ENCODE peak calls at places on chromosomes 7 and 10, in five cellular contexts. One of them, this sample, is unnamed.

GRCh38 chr7:129122751-129123516 is 21.6 kb upstream of the TSPAN33 start:
- DNase-seq in BJ: no peak
- DNase-seq in ascending aorta: no peak
- DNase-seq in PC-3: no peak
- DNase-seq in fibroblast of the aortic adventitia: no peak
- DNase-seq in this sample: no peak

GRCh38 chr7:55065079-55065478 is 46.3 kb downstream of the EGFR start:
- DNase-seq in BJ: peak
- DNase-seq in PC-3: peak
- DNase-seq in ascending aorta: no peak
- DNase-seq in fibroblast of the aortic adventitia: peak
- DNase-seq in this sample: no peak

GRCh38 chr7:148735967-148736366 is 37.3 kb downstream of the CUL1 start:
- DNase-seq in BJ: no peak
- DNase-seq in PC-3: no peak
- DNase-seq in ascending aorta: no peak
- DNase-seq in fibroblast of the aortic adventitia: no peak
- DNase-seq in this sample: no peak

GRCh38 chr10:52437205-52437646 is 123.1 kb downstream of the DKK1 start:
- DNase-seq in BJ: no peak
- DNase-seq in PC-3: no peak
- DNase-seq in ascending aorta: no peak
- DNase-seq in fibroblast of the aortic adventitia: no peak
- DNase-seq in this sample: no peak

GRCh38 chr7:114243019-114243507 is 171.6 kb upstream of the FOXP2 start:
- DNase-seq in fibroblast of the aortic adventitia: peak
- DNase-seq in BJ: no peak
- DNase-seq in PC-3: no peak
- DNase-seq in ascending aorta: no peak
- DNase-seq in this sample: no peak

GRCh38 chr10:103491729-103492364 is 1.7 kb upstream of the NEURL1 start:
- DNase-seq in PC-3: peak
- DNase-seq in fibroblast of the aortic adventitia: peak
- DNase-seq in ascending aorta: no peak
- DNase-seq in BJ: peak
- DNase-seq in this sample: peak

GRCh38 chr7:24967696-24968095 is 12.3 kb downstream of the OSBPL3 start:
- DNase-seq in PC-3: no peak
- DNase-seq in fibroblast of the aortic adventitia: no peak
- DNase-seq in ascending aorta: no peak
- DNase-seq in BJ: no peak
- DNase-seq in this sample: no peak

GRCh38 chr10:3136336-3136735 is 36.2 kb downstream of the PITRM1 start:
- DNase-seq in ascending aorta: no peak
- DNase-seq in BJ: no peak
- DNase-seq in fibroblast of the aortic adventitia: peak
- DNase-seq in PC-3: no peak
- DNase-seq in this sample: no peak

GRCh38 chr10:88318803-88319202 is 264.3 kb downstream of the RNLS start:
- DNase-seq in PC-3: no peak
- DNase-seq in ascending aorta: no peak
- DNase-seq in BJ: no peak
- DNase-seq in fibroblast of the aortic adventitia: no peak
- DNase-seq in this sample: no peak

GRCh38 chr10:61970182-61971015 is 68.9 kb downstream of the ARID5B start:
- DNase-seq in PC-3: no peak
- DNase-seq in fibroblast of the aortic adventitia: peak
- DNase-seq in BJ: no peak
- DNase-seq in ascending aorta: no peak
- DNase-seq in this sample: no peak

GRCh38 chr10:125227546-125227945 is 67.2 kb upstream of the CTBP2 start:
- DNase-seq in ascending aorta: no peak
- DNase-seq in fibroblast of the aortic adventitia: no peak
- DNase-seq in BJ: no peak
- DNase-seq in PC-3: no peak
- DNase-seq in this sample: no peak

GRCh38 chr10:113000454-113000853 is 50.4 kb downstream of the TCF7L2 start:
- DNase-seq in ascending aorta: no peak
- DNase-seq in BJ: no peak
- DNase-seq in PC-3: no peak
- DNase-seq in fibroblast of the aortic adventitia: no peak
- DNase-seq in this sample: peak

GRCh38 chr7:66503036-66503370 is 125.7 kb upstream of the KCTD7 start:
- DNase-seq in fibroblast of the aortic adventitia: no peak
- DNase-seq in BJ: no peak
- DNase-seq in PC-3: no peak
- DNase-seq in ascending aorta: no peak
- DNase-seq in this sample: no peak

GRCh38 chr10:77036993-77037734 is 600.4 kb downstream of the KCNMA1 start:
- DNase-seq in ascending aorta: no peak
- DNase-seq in BJ: no peak
- DNase-seq in fibroblast of the aortic adventitia: no peak
- DNase-seq in PC-3: peak
- DNase-seq in this sample: no peak

GRCh38 chr7:85287126-85287825 is 100.4 kb upstream of the SEMA3D start:
- DNase-seq in PC-3: no peak
- DNase-seq in BJ: peak
- DNase-seq in ascending aorta: no peak
- DNase-seq in fibroblast of the aortic adventitia: peak
- DNase-seq in this sample: no peak

GRCh38 chr10:130061760-130062159 is 48.9 kb downstream of the C10orf143 start:
- DNase-seq in PC-3: no peak
- DNase-seq in fibroblast of the aortic adventitia: no peak
- DNase-seq in BJ: no peak
- DNase-seq in ascending aorta: no peak
- DNase-seq in this sample: no peak

GRCh38 chr7:55120501-55121198 is 101.8 kb downstream of the EGFR start:
- DNase-seq in BJ: no peak
- DNase-seq in PC-3: peak
- DNase-seq in fibroblast of the aortic adventitia: peak
- DNase-seq in ascending aorta: no peak
- DNase-seq in this sample: no peak

GRCh38 chr10:69881202-69881601 is 79.5 kb downstream of the COL13A1 start:
- DNase-seq in BJ: no peak
- DNase-seq in fibroblast of the aortic adventitia: no peak
- DNase-seq in PC-3: no peak
- DNase-seq in ascending aorta: no peak
- DNase-seq in this sample: no peak

GRCh38 chr10:31650010-31650409 is 278.6 kb downstream of the ARHGAP12 start:
- DNase-seq in PC-3: peak
- DNase-seq in ascending aorta: peak
- DNase-seq in fibroblast of the aortic adventitia: peak
- DNase-seq in BJ: peak
- DNase-seq in this sample: no peak

GRCh38 chr10:90785782-90786181 is 72.1 kb downstream of the HTR7 start:
- DNase-seq in fibroblast of the aortic adventitia: no peak
- DNase-seq in ascending aorta: no peak
- DNase-seq in BJ: no peak
- DNase-seq in PC-3: no peak
- DNase-seq in this sample: no peak

GRCh38 chr10:80485410-80486135 is 31.5 kb downstream of the TSPAN14 start:
- DNase-seq in BJ: no peak
- DNase-seq in fibroblast of the aortic adventitia: no peak
- DNase-seq in PC-3: no peak
- DNase-seq in ascending aorta: no peak
- DNase-seq in this sample: no peak

GRCh38 chr7:77199008-77199966 is at the start of gene FGL2:
- DNase-seq in PC-3: peak
- DNase-seq in BJ: peak
- DNase-seq in fibroblast of the aortic adventitia: peak
- DNase-seq in ascending aorta: peak
- DNase-seq in this sample: peak

GRCh38 chr7:108463613-108464012 is 7.4 kb upstream of the NRCAM start:
- DNase-seq in ascending aorta: no peak
- DNase-seq in fibroblast of the aortic adventitia: no peak
- DNase-seq in PC-3: no peak
- DNase-seq in BJ: no peak
- DNase-seq in this sample: no peak

GRCh38 chr7:80232969-80233724 is 98.5 kb downstream of the GNAI1 start:
- DNase-seq in BJ: no peak
- DNase-seq in fibroblast of the aortic adventitia: no peak
- DNase-seq in ascending aorta: no peak
- DNase-seq in PC-3: no peak
- DNase-seq in this sample: no peak

GRCh38 chr10:114996542-114996941 is 58.5 kb downstream of the TRUB1 start:
- DNase-seq in PC-3: no peak
- DNase-seq in BJ: no peak
- DNase-seq in fibroblast of the aortic adventitia: no peak
- DNase-seq in ascending aorta: no peak
- DNase-seq in this sample: no peak

GRCh38 chr7:121181357-121181756 is 147.4 kb upstream of the WNT16 start:
- DNase-seq in ascending aorta: no peak
- DNase-seq in fibroblast of the aortic adventitia: no peak
- DNase-seq in PC-3: no peak
- DNase-seq in BJ: no peak
- DNase-seq in this sample: no peak

GRCh38 chr7:121178869-121179497 is 149.8 kb upstream of the WNT16 start:
- DNase-seq in fibroblast of the aortic adventitia: no peak
- DNase-seq in BJ: no peak
- DNase-seq in ascending aorta: no peak
- DNase-seq in PC-3: no peak
- DNase-seq in this sample: no peak

GRCh38 chr7:121182281-121182680 is 146.5 kb upstream of the WNT16 start:
- DNase-seq in BJ: no peak
- DNase-seq in PC-3: no peak
- DNase-seq in fibroblast of the aortic adventitia: no peak
- DNase-seq in ascending aorta: no peak
- DNase-seq in this sample: no peak

GRCh38 chr7:121178452-121178851 is 150.3 kb upstream of the WNT16 start:
- DNase-seq in BJ: no peak
- DNase-seq in ascending aorta: no peak
- DNase-seq in PC-3: no peak
- DNase-seq in fibroblast of the aortic adventitia: no peak
- DNase-seq in this sample: no peak

DNA sequence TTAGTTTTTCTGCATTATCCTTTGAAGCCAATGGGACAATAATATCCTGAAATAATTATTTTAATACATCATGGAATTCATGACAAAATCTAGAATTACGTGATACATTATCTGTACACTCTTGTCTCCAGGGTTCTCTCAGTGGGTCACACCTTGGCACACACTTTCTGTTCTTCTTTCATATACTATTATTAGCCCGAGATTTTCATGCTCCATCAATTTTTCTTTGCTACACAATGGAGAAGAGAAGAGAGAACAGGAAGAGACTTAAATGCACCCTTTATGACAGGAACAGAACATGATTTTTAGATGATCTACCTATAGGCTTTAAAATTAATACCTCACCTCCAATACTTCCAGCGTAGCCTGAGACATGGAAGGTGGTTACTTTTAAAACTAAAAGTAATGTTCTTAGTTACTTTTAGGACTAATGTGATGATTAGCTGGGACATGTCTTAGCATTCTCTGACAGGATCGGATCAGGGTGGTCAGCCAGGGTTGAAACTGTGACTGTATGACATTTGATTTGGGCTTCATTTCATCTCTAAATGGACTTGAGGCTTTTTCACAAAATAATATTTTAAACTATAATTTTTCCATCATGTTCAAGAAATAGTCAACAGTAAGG is 148.2 kb upstream of the WNT16 start:
- DNase-seq in BJ: no peak
- DNase-seq in fibroblast of the aortic adventitia: no peak
- DNase-seq in ascending aorta: no peak
- DNase-seq in PC-3: no peak
- DNase-seq in this sample: no peak
- TF ChIP-seq CTCF in BJ: no peak
- TF ChIP-seq CTCF in fibroblast of the aortic adventitia: no peak
- TF ChIP-seq CTCF in ascending aorta: no peak
- TF ChIP-seq CTCF in PC-3: no peak
- TF ChIP-seq CTCF in this sample: no peak

DNA sequence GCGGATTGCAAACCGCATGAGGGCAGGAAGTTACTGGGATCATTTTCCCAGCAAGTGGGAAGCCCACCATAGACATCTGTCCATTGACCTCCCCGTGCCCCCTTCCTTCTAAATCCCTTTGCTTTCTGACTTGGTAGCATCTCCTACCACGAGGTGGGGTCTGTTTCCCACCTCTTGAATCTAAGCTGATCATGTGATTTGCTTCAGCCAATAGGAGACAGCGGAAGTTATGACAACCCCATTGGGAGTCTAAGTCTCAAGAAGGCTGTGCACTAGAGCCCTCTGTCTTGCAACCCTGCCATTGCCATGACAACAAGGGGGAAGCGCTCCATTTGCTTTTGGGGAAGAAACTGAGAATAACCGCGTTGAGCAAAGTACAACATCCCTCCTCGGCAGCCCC is 39.2 kb upstream of the CARD11 start:
- DNase-seq in BJ: no peak
- DNase-seq in PC-3: peak
- DNase-seq in fibroblast of the aortic adventitia: no peak
- DNase-seq in ascending aorta: no peak
- DNase-seq in this sample: no peak
- H3K4me3 ChIP-seq in BJ: no peak
- H3K4me3 ChIP-seq in PC-3: no peak
- H3K4me3 ChIP-seq in fibroblast of the aortic adventitia: no peak
- H3K4me3 ChIP-seq in ascending aorta: no peak
- H3K4me3 ChIP-seq in this sample: no peak

GRCh38 chr10:11295492-11295891 is 277.8 kb downstream of the CELF2 start:
- DNase-seq in fibroblast of the aortic adventitia: no peak
- DNase-seq in BJ: no peak
- DNase-seq in PC-3: no peak
- DNase-seq in ascending aorta: no peak
- DNase-seq in this sample: no peak

GRCh38 chr10:11294831-11295230 is 277.2 kb downstream of the CELF2 start:
- DNase-seq in fibroblast of the aortic adventitia: no peak
- DNase-seq in BJ: no peak
- DNase-seq in ascending aorta: no peak
- DNase-seq in PC-3: no peak
- DNase-seq in this sample: no peak

GRCh38 chr10:11298116-11298515 is 280.4 kb downstream of the CELF2 start:
- DNase-seq in PC-3: peak
- DNase-seq in ascending aorta: no peak
- DNase-seq in fibroblast of the aortic adventitia: no peak
- DNase-seq in BJ: no peak
- DNase-seq in this sample: no peak

GRCh38 chr10:11299125-11299524 is 281.5 kb downstream of the CELF2 start:
- DNase-seq in BJ: no peak
- DNase-seq in fibroblast of the aortic adventitia: no peak
- DNase-seq in PC-3: no peak
- DNase-seq in ascending aorta: no peak
- DNase-seq in this sample: no peak

DNA sequence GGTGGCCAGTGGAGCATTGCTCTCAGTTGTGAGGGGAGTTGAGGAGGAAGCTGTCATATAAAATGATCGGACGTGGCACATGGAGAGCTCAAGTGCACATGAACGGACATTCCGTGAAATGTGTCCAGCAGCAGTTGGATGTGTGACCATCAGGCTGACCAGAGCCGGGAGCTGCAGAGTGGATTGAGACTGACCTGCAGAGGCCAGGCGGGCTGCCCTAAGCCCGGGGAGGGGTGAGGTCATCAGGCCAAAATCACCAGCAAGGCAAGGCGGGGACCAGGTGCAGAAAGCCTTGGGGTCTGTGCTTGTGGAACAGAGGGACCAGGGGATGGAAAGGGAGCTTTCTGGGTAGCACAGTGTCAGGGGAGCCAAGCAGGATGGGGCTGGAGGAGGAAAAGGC is 279.5 kb downstream of the CELF2 start:
- DNase-seq in PC-3: no peak
- DNase-seq in fibroblast of the aortic adventitia: no peak
- DNase-seq in ascending aorta: no peak
- DNase-seq in BJ: no peak
- DNase-seq in this sample: no peak
- TF ChIP-seq CTCF in PC-3: no peak
- TF ChIP-seq CTCF in fibroblast of the aortic adventitia: no peak
- TF ChIP-seq CTCF in ascending aorta: no peak
- TF ChIP-seq CTCF in BJ: no peak
- TF ChIP-seq CTCF in this sample: no peak

GRCh38 chr10:48634198-48634983 is 29.5 kb upstream of the ARHGAP22 start:
- DNase-seq in fibroblast of the aortic adventitia: peak
- DNase-seq in PC-3: no peak
- DNase-seq in BJ: peak
- DNase-seq in ascending aorta: peak
- DNase-seq in this sample: no peak
- H3K4me3 ChIP-seq in fibroblast of the aortic adventitia: peak
- H3K4me3 ChIP-seq in PC-3: no peak
- H3K4me3 ChIP-seq in BJ: no peak
- H3K4me3 ChIP-seq in ascending aorta: peak
- H3K4me3 ChIP-seq in this sample: no peak